ENCODE peak calls at places on chromosomes 7 and 10, in ten cellular contexts. R, E, F, X, N, S, J, A, P and K are unnamed samples.

GRCh38 chr10:131264110-131264788 is 47.3 kb downstream of the TCERG1L start:
- DNase-seq in R (no peak), E (no peak), F (no peak), X (no peak), N (no peak), S (no peak), J (no peak), A (no peak), P (no peak), K (no peak)

GRCh38 chr10:116325987-116326386 is 1.7 kb downstream of the CCDC172 start:
- DNase-seq in R (no peak), E (no peak), F (no peak), X (no peak), N (no peak), S (no peak), J (no peak), A (no peak), P (no peak), K (no peak)

GRCh38 chr7:30135551-30136271 is 925 bp downstream of the MTURN start:
- DNase-seq in R (peak), E (peak), F (peak), X (peak), N (peak), S (peak), J (peak), A (peak), P (peak), K (peak)

GRCh38 chr10:95478185-95478584 is 83.0 kb downstream of the SORBS1 start:
- DNase-seq in R (no peak), E (no peak), F (no peak), X (no peak), N (no peak), S (no peak), J (no peak), A (no peak), P (no peak), K (no peak)

GRCh38 chr10:824497-824896 is 107.0 kb downstream of the LARP4B start:
- DNase-seq in R (no peak), E (no peak), F (no peak), X (no peak), N (no peak), S (no peak), J (no peak), A (no peak), P (no peak), K (no peak)

GRCh38 chr10:75853085-75853484 is 421.7 kb downstream of the LRMDA start:
- DNase-seq in R (no peak), E (no peak), F (no peak), X (no peak), N (no peak), S (no peak), J (no peak), A (peak), P (no peak), K (no peak)

GRCh38 chr7:118517275-118517674 is 292.8 kb downstream of the ANKRD7 start:
- DNase-seq in R (no peak), E (no peak), F (no peak), X (no peak), N (no peak), S (no peak), J (no peak), A (no peak), P (no peak), K (no peak)

GRCh38 chr10:6643962-6644361 is 63.9 kb upstream of the PRKCQ start:
- DNase-seq in R (peak), E (no peak), F (no peak), X (no peak), N (no peak), S (no peak), J (no peak), A (no peak), P (no peak), K (no peak)

GRCh38 chr7:129796186-129796775 is 156.5 kb downstream of the UBE2H start:
- DNase-seq in R (no peak), E (no peak), F (no peak), X (no peak), N (no peak), S (no peak), J (no peak), A (no peak), P (no peak), K (no peak)

GRCh38 chr7:24922099-24922773 is 57.7 kb downstream of the OSBPL3 start:
- DNase-seq in R (no peak), E (no peak), F (no peak), X (no peak), N (no peak), S (no peak), J (no peak), A (peak), P (no peak), K (no peak)

GRCh38 chr10:86523348-86523747 is 1.8 kb upstream of the WAPL start:
- DNase-seq in R (peak), E (no peak), F (no peak), X (no peak), N (no peak), S (no peak), J (no peak), A (peak), P (no peak), K (no peak)

GRCh38 chr10:12394236-12395033 is 45.1 kb downstream of the CAMK1D start:
- DNase-seq in R (no peak), E (no peak), F (no peak), X (no peak), N (no peak), S (no peak), J (no peak), A (no peak), P (no peak), K (no peak)

GRCh38 chr10:116599991-116600390 is 9.2 kb downstream of the PNLIPRP1 start:
- DNase-seq in R (no peak), E (no peak), F (no peak), X (no peak), N (no peak), S (no peak), J (no peak), A (no peak), P (no peak), K (no peak)

GRCh38 chr7:40757097-40757496 is 622.3 kb downstream of the SUGCT start:
- DNase-seq in R (no peak), E (no peak), F (no peak), X (no peak), N (no peak), S (no peak), J (no peak), A (peak), P (no peak), K (no peak)

GRCh38 chr7:130365511-130366441 is 14.5 kb upstream of the CPA1 start:
- DNase-seq in R (peak), E (no peak), F (no peak), X (peak), N (no peak), S (peak), J (no peak), A (peak), P (no peak), K (peak)

GRCh38 chr7:143282124-143282523 is 2.6 kb upstream of the TMEM139 start:
- DNase-seq in R (no peak), E (no peak), F (no peak), X (no peak), N (no peak), S (no peak), J (no peak), A (no peak), P (no peak), K (no peak)

GRCh38 chr7:152859781-152860191 is 100.2 kb downstream of the ACTR3B start:
- DNase-seq in R (no peak), E (no peak), F (no peak), X (no peak), N (no peak), S (no peak), J (no peak), A (no peak), P (no peak), K (no peak)

GRCh38 chr10:42491001-42491592 is 147.3 kb downstream of the ZNF33B start:
- DNase-seq in R (no peak), E (no peak), F (no peak), X (no peak), N (no peak), S (no peak), J (no peak), A (no peak), P (no peak), K (no peak)

GRCh38 chr7:4830176-4830575 is 31.7 kb downstream of the PAPOLB start:
- DNase-seq in R (peak), E (no peak), F (no peak), X (no peak), N (peak), S (peak), J (no peak), A (peak), P (no peak), K (peak)